ENCODE peak calls at places on chromosomes 16 and 17, in four cellular contexts. R is upper lobe of right lung, M is AG09309, Q is AG10803. K is an unnamed sample.

GRCh38 chr17:32155896-32156295 is 13.6 kb downstream of the RHOT1 start:
- DNase-seq in R (no peak), Q (peak), M (no peak), K (no peak)

GRCh38 chr17:73103661-73104335 is 11.3 kb upstream of the SLC39A11 start:
- DNase-seq in Q (no peak), R (no peak), M (no peak), K (no peak)

GRCh38 chr17:28941251-28941650 is 10.1 kb downstream of the PHF12 start:
- DNase-seq in M (no peak), R (no peak), Q (no peak), K (peak)

GRCh38 chr17:18065546-18065945 is 22.2 kb upstream of the DRG2 start:
- DNase-seq in M (no peak), Q (no peak), R (no peak), K (no peak)

GRCh38 chr16:87415441-87415840 is 23.3 kb downstream of the MAP1LC3B start:
- DNase-seq in R (no peak), M (no peak), Q (no peak), K (no peak)

GRCh38 chr17:82598256-82599011 is 49.8 kb downstream of the WDR45B start:
- DNase-seq in M (no peak), R (no peak), Q (peak), K (no peak)

GRCh38 chr17:61279476-61280145 is 120.0 kb upstream of the TBX2 start:
- DNase-seq in M (no peak), R (no peak), Q (peak), K (peak)

GRCh38 chr16:749010-749409 is 8.2 kb upstream of the CIAO3 start:
- DNase-seq in R (no peak), M (peak), Q (peak), K (no peak)

GRCh38 chr16:57133911-57134310 is 41.5 kb downstream of the CPNE2 start:
- DNase-seq in Q (no peak), R (no peak), M (no peak), K (no peak)

GRCh38 chr16:50815382-50815781 is 73.5 kb downstream of the CYLD start:
- DNase-seq in Q (no peak), M (no peak), R (no peak), K (no peak)

GRCh38 chr16:24800586-24800985 is 45.2 kb upstream of the SLC5A11 start:
- DNase-seq in R (no peak), M (no peak), Q (peak), K (no peak)
- TF ChIP-seq CTCF in R (peak), M (no peak), Q (peak), K (peak)

GRCh38 chr17:34306466-34306865 is 12.8 kb upstream of the CCL8 start:
- DNase-seq in Q (peak), R (no peak), M (peak), K (no peak)
- TF ChIP-seq CTCF in Q (peak), R (peak), M (peak), K (peak)

GRCh38 chr17:68792042-68792685 is 163.0 kb downstream of the ABCA8 start:
- DNase-seq in M (no peak), R (no peak), Q (peak), K (no peak)

GRCh38 chr17:68790931-68791330 is 164.3 kb downstream of the ABCA8 start:
- DNase-seq in Q (peak), M (no peak), R (no peak), K (no peak)

GRCh38 chr17:68792873-68793272 is 162.3 kb downstream of the ABCA8 start:
- DNase-seq in Q (no peak), M (no peak), R (no peak), K (no peak)

GRCh38 chr17:68790481-68790880 is 164.7 kb downstream of the ABCA8 start:
- DNase-seq in R (no peak), Q (no peak), M (no peak), K (no peak)

GRCh38 chr17:68794636-68795503 is 160.3 kb downstream of the ABCA8 start:
- DNase-seq in M (no peak), R (no peak), Q (peak), K (no peak)
- TF ChIP-seq CTCF in M (peak), R (peak), Q (peak), K (peak)

GRCh38 chr17:42224651-42225050 is 30.4 kb upstream of the GHDC start:
- DNase-seq in Q (no peak), M (no peak), R (no peak), K (no peak)

GRCh38 chr17:42227849-42228696 is 33.8 kb upstream of the GHDC start:
- DNase-seq in M (no peak), Q (no peak), R (no peak), K (no peak)

GRCh38 chr17:42221886-42222745 is 27.8 kb upstream of the GHDC start:
- DNase-seq in Q (peak), M (no peak), R (no peak), K (no peak)
- TF ChIP-seq CTCF in Q (peak), M (peak), R (peak), K (peak)

GRCh38 chr17:48639136-48639535 is 13.0 kb upstream of the HOXB9 start:
- DNase-seq in Q (no peak), M (no peak), R (no peak), K (no peak)

GRCh38 chr17:48633266-48633816 is 7.2 kb upstream of the HOXB9 start:
- DNase-seq in Q (no peak), R (peak), M (no peak), K (no peak)

GRCh38 chr17:48634446-48635208 is 8.5 kb upstream of the HOXB9 start:
- DNase-seq in Q (no peak), M (no peak), R (peak), K (no peak)

GRCh38 chr17:48637323-48638260 is 11.4 kb upstream of the HOXB9 start:
- DNase-seq in M (peak), R (peak), Q (peak), K (no peak)

GRCh38 chr17:48636177-48637018 is 10.2 kb upstream of the HOXB9 start:
- DNase-seq in Q (peak), R (peak), M (no peak), K (no peak)
- TF ChIP-seq CTCF in Q (peak), R (peak), M (peak), K (peak)

GRCh38 chr17:45019177-45019711 is 32.2 kb downstream of the DCAKD start:
- DNase-seq in M (no peak), Q (peak), R (peak), K (no peak)
- TF ChIP-seq CTCF in M (peak), Q (no peak), R (peak), K (peak)

DNA sequence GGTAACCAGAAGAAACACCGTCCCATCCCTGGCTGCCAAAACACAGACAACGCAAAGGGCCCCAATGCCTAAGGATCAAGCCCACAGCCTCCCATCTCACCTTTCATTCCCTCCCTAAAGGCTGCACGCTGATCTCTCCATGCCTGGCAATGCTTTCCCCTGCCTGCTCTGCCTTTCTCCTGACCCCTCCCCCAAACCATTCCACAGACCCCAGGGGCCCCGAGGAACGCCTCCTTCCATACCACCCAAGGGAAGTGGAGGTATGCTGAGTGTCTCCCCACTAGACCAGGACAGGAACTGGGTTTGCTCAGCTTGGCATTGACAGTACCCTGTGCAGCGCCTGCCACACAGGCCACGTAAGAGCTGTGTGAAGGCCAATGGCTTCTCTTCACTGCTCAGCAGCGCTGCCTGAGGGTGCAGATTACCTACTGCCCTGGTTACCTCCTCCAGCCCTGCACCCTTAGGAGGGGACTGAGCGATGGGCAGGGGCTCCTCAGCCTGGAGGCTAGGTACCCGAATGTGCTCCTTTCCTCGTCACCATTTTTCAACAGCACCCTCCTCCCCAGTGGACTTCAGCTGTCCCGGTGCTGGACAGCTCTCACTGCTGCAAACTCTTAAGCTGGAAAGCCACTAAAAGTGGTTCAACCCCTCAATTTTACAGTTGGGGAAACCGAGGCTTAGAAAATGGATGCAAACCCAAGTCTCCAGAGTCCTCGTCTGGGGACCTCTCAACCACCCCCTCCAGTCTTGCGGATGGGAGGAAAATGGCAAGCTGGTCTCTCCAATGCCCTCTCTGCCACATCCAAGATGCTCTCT is 45.0 kb downstream of the SRCIN1 start:
- DNase-seq in M (no peak), R (no peak), Q (peak), K (no peak)
- TF ChIP-seq CTCF in M (no peak), R (no peak), Q (no peak), K (no peak)

K was measured in LNCaP clone FGC.